ENCODE peak calls at places on chromosomes 3 and 15, in eight cellular contexts. U is OCI-LY7, B is tibial artery, E is posterior cingulate gyrus, V is 8988T, X is psoas muscle, I is HS-27A, J is GM03348. M is an unnamed sample.

GRCh38 chr15:64970696-64971095 is 19.0 kb downstream of the SPG21 start:
- DNase-seq in U (no peak), B (peak; percentile 27), E (no peak), V (no peak), X (no peak), I (no peak), J (no peak), M (no peak)

GRCh38 chr15:76566276-76566675 is 229.7 kb downstream of the ISL2 start:
- DNase-seq in U (no peak), B (no peak), E (no peak), V (no peak), X (no peak), I (no peak), J (no peak), M (no peak)

GRCh38 chr3:79661866-79662265 is 105.9 kb downstream of the ROBO1 start:
- DNase-seq in U (no peak), B (no peak), E (no peak), V (no peak), X (no peak), I (no peak), J (no peak), M (no peak)

GRCh38 chr3:105527949-105528348 is 161.2 kb downstream of the ALCAM start:
- DNase-seq in U (no peak), B (no peak), E (no peak), V (no peak), X (no peak), I (no peak), J (no peak), M (peak; percentile 6)

GRCh38 chr15:60077581-60078359 is 73.7 kb downstream of the FOXB1 start:
- DNase-seq in U (no peak), B (no peak), E (no peak), V (no peak), X (no peak), I (no peak), J (no peak), M (no peak)

GRCh38 chr15:92655178-92655995 is at the start of gene FAM174B:
- DNase-seq in U (no peak), B (no peak), E (peak; percentile 52), V (peak; percentile 50), X (peak; percentile 57), I (no peak), J (peak; percentile 60), M (peak; percentile 74)

GRCh38 chr3:43036621-43037331 is 57.7 kb downstream of the GASK1A start:
- DNase-seq in U (no peak), B (no peak), E (no peak), V (no peak), X (no peak), I (no peak), J (no peak), M (no peak)

GRCh38 chr15:23402544-23402943 is 44.5 kb downstream of the GOLGA6L2 start:
- DNase-seq in U (no peak), B (no peak), E (no peak), V (no peak), X (no peak), I (no peak), J (no peak), M (no peak)

GRCh38 chr15:34301058-34301457 is 36.5 kb downstream of the SLC12A6 start:
- DNase-seq in U (no peak), B (no peak), E (no peak), V (no peak), X (no peak), I (no peak), J (no peak), M (no peak)

GRCh38 chr3:138642226-138642926 is 33.8 kb downstream of the FAIM start:
- DNase-seq in U (no peak), B (no peak), E (no peak), V (no peak), X (no peak), I (no peak), J (no peak), M (no peak)

GRCh38 chr15:60844431-60845174 is 365.7 kb upstream of the ICE2 start:
- DNase-seq in U (no peak), B (no peak), E (no peak), V (no peak), X (no peak), I (no peak), J (no peak), M (no peak)

GRCh38 chr3:67349551-67350174 is 304.7 kb downstream of the SUCLG2 start:
- DNase-seq in U (no peak), B (no peak), E (no peak), V (no peak), X (no peak), I (peak; percentile 24), J (no peak), M (peak; percentile 28)

GRCh38 chr3:86830566-86830965 is 160.4 kb downstream of the VGLL3 start:
- DNase-seq in U (no peak), B (no peak), E (no peak), V (no peak), X (no peak), I (peak; percentile 65), J (peak; percentile 25), M (no peak)

GRCh38 chr3:10233988-10234387 is 14.3 kb upstream of the TATDN2 start:
- DNase-seq in U (no peak), B (no peak), E (no peak), V (no peak), X (no peak), I (no peak), J (no peak), M (no peak)

GRCh38 chr3:36244728-36245127 is 135.6 kb upstream of the STAC start:
- DNase-seq in U (no peak), B (no peak), E (no peak), V (no peak), X (no peak), I (peak; percentile 59), J (peak; percentile 76), M (no peak)

GRCh38 chr15:70584441-70584837 is 178.9 kb downstream of the UACA start:
- DNase-seq in U (no peak), B (no peak), E (no peak), V (no peak), X (no peak), I (no peak), J (no peak), M (no peak)

GRCh38 chr15:90340345-90340744 is 11.7 kb upstream of the ZNF774 start:
- DNase-seq in U (peak; percentile 60), B (no peak), E (no peak), V (no peak), X (no peak), I (no peak), J (no peak), M (no peak)

GRCh38 chr15:81410318-81410753 is 36.3 kb upstream of the TMC3 start:
- DNase-seq in U (peak; percentile 60), B (peak; percentile 79), E (peak; percentile 42), V (no peak), X (peak; percentile 39), I (peak; percentile 62), J (peak; percentile 70), M (peak; percentile 72)

GRCh38 chr15:92650966-92651365 is 4.6 kb downstream of the FAM174B start:
- DNase-seq in U (no peak), B (no peak), E (no peak), V (no peak), X (no peak), I (no peak), J (no peak), M (no peak)